ENCODE peak calls at places on chromosomes 5 and 9, in five cellular contexts. Q is K562, C is stomach, B is ovary, Z is lower leg skin. J is an unnamed sample.

GRCh38 chr9:91197232-91198181 is 164.2 kb downstream of the AUH start:
- DNase-seq in Q (peak; percentile 70), C (peak; percentile 86), B (peak; percentile 77), Z (peak; percentile 95), J (peak; percentile 74)

GRCh38 chr9:110427497-110428104 is 89.9 kb upstream of the TXNDC8 start:
- DNase-seq in Q (peak; percentile 33), C (peak; percentile 55), B (peak; percentile 26), Z (no peak), J (peak; percentile 10)

GRCh38 chr5:171311698-171312083 is 2.6 kb downstream of the TLX3 start:
- DNase-seq in Q (no peak), C (no peak), B (no peak), Z (no peak), J (no peak)

GRCh38 chr9:94872921-94873511 is 146.5 kb downstream of the AOPEP start:
- DNase-seq in Q (no peak), C (no peak), B (no peak), Z (no peak), J (no peak)

GRCh38 chr5:160504906-160505305 is 83.3 kb downstream of the PTTG1 start:
- DNase-seq in Q (no peak), C (no peak), B (no peak), Z (no peak), J (no peak)

GRCh38 chr5:173886157-173886556 is 2.0 kb upstream of the CPEB4 start:
- DNase-seq in Q (no peak), C (no peak), B (no peak), Z (no peak), J (no peak)

GRCh38 chr5:73155541-73156222 is 17.3 kb upstream of the TMEM174 start:
- DNase-seq in Q (no peak), C (no peak), B (no peak), Z (no peak), J (no peak)

GRCh38 chr9:138118601-138119071 is 241.1 kb downstream of the CACNA1B start:
- DNase-seq in Q (no peak), C (no peak), B (no peak), Z (no peak), J (no peak)

GRCh38 chr9:106613250-106613737 is 249.7 kb upstream of the ZNF462 start:
- DNase-seq in Q (no peak), C (peak; percentile 65), B (no peak), Z (no peak), J (no peak)

GRCh38 chr5:179803651-179804598 is 2.7 kb downstream of the MGAT4B start:
- DNase-seq in Q (peak; percentile 57), C (no peak), B (peak; percentile 39), Z (no peak), J (peak; percentile 37)

GRCh38 chr5:146904890-146905289 is 26.3 kb upstream of the PPP2R2B start:
- DNase-seq in Q (no peak), C (no peak), B (no peak), Z (no peak), J (no peak)

GRCh38 chr5:177133845-177134652 is 476 bp downstream of the NSD1 start:
- DNase-seq in Q (peak; percentile 71), C (peak; percentile 49), B (peak; percentile 52), Z (no peak), J (peak; percentile 59)

GRCh38 chr5:96067902-96068614 is 106.4 kb upstream of the ELL2 start:
- DNase-seq in Q (no peak), C (no peak), B (no peak), Z (no peak), J (no peak)

GRCh38 chr9:137582286-137582860 is 3.6 kb upstream of the DPH7 start:
- DNase-seq in Q (peak; percentile 30), C (peak; percentile 55), B (no peak), Z (no peak), J (no peak)

GRCh38 chr9:70563437-70564204 is 149.2 kb upstream of the KLF9 start:
- DNase-seq in Q (no peak), C (no peak), B (no peak), Z (no peak), J (no peak)

GRCh38 chr5:180080670-180081280 is 9.2 kb upstream of the RNF130 start:
- DNase-seq in Q (peak; percentile 18), C (no peak), B (no peak), Z (no peak), J (no peak)

GRCh38 chr5:10354048-10354872 is 765 bp downstream of the MARCHF6 start:
- DNase-seq in Q (peak; percentile 69), C (peak; percentile 49), B (peak; percentile 59), Z (no peak), J (peak; percentile 48)

GRCh38 chr5:141747152-141747640 is 65.2 kb upstream of the ARAP3 start:
- DNase-seq in Q (peak; percentile 25), C (peak; percentile 78), B (peak; percentile 47), Z (peak; percentile 25), J (peak; percentile 84)

GRCh38 chr9:124368692-124369091 is 46.5 kb downstream of the PSMB7 start:
- DNase-seq in Q (no peak), C (no peak), B (no peak), Z (no peak), J (no peak)

GRCh38 chr5:9196403-9197224 is 349.3 kb downstream of the SEMA5A start:
- DNase-seq in Q (peak; percentile 14), C (no peak), B (no peak), Z (no peak), J (no peak)

GRCh38 chr5:52859619-52860018 is 71.9 kb downstream of the ITGA1 start:
- DNase-seq in Q (no peak), C (no peak), B (no peak), Z (no peak), J (no peak)

GRCh38 chr9:16282216-16282615 is 588.3 kb downstream of the BNC2 start:
- DNase-seq in Q (no peak), C (no peak), B (no peak), Z (no peak), J (no peak)

GRCh38 chr5:34053133-34053532 is 10.1 kb upstream of the C1QTNF3 start:
- DNase-seq in Q (no peak), C (no peak), B (no peak), Z (no peak), J (no peak)

GRCh38 chr5:151252762-151253603 is at the start of gene GM2A:
- DNase-seq in Q (peak; percentile 99), C (peak; percentile 99), B (peak; percentile 99), Z (peak; percentile 99), J (peak; percentile 99)
- TF ChIP-seq POLR2A in Q (peak; percentile 27), C (no peak), B (peak; percentile 16), Z (no peak), J (peak; percentile 90)

GRCh38 chr9:92405770-92406169 is 1.4 kb upstream of the OGN start:
- DNase-seq in Q (peak; percentile 8), C (no peak), B (no peak), Z (no peak), J (no peak)
- TF ChIP-seq CTCF in Q (no peak), C (no peak), B (no peak), Z (no peak), J (no peak)

DNA sequence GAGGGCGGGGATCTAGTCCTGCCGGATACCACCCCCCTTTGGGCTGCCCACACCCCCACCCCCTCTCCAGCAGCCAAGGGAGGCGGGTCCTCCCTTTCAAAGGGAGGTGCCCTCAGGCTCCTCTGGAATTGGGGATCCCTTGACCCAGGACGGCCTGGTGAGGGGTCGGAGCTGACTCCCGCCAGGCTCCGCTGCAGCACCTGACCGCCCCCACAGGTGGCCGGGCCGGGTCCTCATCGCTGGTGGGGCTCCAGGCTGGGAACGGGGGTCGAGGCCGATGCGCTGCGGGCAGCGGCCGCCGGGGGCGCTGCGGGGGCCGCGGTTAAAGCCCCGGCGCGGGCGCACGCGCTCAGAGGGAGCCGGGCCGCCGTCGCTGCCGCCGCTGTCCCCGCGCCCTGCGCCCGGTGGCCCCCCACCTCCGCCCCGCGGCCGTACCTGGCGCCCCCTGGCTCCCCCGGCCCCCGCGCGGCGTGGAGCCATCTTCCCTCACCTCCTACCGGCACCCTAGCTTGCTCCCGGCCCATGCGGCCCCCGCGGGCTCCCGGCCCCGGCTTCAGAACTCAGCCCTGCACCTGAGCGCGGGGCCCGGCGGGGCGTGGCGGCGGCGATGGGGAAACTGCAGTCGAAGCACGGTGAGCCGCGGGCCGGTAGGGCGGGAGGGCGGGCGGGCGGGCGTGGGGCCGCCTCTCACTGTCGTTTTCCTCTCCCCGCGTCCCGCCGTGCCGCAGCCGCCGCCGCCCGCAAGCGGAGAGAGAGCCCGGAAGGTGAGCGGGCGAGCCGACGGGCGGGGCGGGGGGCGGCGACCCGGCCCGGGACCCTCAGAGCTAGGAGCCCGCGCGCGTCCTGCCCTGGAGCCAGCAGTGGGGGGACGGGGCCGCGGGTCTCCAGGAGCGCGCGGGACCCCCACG is at the start of gene NKD2:
- DNase-seq in Q (peak; percentile 85), C (peak; percentile 31), B (peak; percentile 19), Z (no peak), J (peak; percentile 38)
- TF ChIP-seq POLR2A in Q (no peak), C (no peak), B (no peak), Z (no peak), J (no peak)

GRCh38 chr5:82165740-82166530 is 112.2 kb downstream of the RPS23 start:
- DNase-seq in Q (peak; percentile 58), C (peak; percentile 65), B (peak; percentile 75), Z (peak; percentile 84), J (no peak)

GRCh38 chr5:82163459-82164108 is 114.6 kb downstream of the RPS23 start:
- DNase-seq in Q (no peak), C (no peak), B (no peak), Z (no peak), J (no peak)

GRCh38 chr5:82164109-82164956 is 113.8 kb downstream of the RPS23 start:
- DNase-seq in Q (no peak), C (no peak), B (no peak), Z (no peak), J (no peak)

GRCh38 chr5:82167372-82167771 is 110.8 kb downstream of the RPS23 start:
- DNase-seq in Q (no peak), C (no peak), B (no peak), Z (no peak), J (no peak)

GRCh38 chr5:82164957-82165698 is 113.0 kb downstream of the RPS23 start:
- DNase-seq in Q (no peak), C (no peak), B (peak; percentile 26), Z (no peak), J (no peak)
- TF ChIP-seq CTCF in Q (no peak), C (no peak), B (no peak), Z (no peak), J (no peak)

GRCh38 chr5:14208071-14209021 is 65.2 kb downstream of the TRIO start:
- DNase-seq in Q (no peak), C (no peak), B (no peak), Z (no peak), J (no peak)
- TF ChIP-seq POLR2A in Q (no peak), C (no peak), B (no peak), Z (no peak), J (no peak)

DNA sequence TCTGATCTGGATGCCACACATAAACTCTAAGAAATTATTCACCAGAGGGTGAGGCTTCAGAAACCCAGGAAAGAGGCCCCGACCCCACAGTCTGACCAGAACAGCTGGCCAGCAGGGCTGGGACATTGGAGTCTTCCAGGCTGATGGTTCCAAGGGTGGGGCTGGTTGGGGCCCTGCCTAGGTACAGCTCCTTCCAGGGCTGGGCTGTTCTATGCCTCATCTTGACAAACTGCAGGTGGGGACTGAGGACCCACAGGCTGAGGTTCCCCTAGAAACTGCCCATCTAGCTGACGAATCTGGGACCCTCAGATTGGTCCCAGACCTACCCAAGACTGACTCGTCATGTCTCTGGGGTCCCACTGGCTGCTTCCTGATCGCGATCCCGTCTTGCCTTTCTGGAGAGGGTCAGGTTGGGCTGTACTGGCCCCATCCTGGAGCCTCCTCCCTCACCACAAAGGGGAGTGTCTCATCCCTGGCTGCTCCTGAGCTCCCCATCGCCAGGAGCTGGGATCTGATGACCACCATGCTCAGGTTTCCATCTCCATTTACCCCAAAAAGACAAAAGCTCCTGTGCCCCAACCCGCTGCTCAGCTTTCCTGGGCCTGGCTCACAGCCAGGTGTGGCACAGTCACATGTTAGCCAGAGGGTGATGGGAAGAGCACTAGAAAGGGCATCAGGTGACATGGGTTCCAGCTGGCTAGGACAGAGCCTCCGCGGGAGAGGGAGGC is 47.2 kb upstream of the CDKN2AIPNL start:
- DNase-seq in Q (peak; percentile 10), C (no peak), B (no peak), Z (no peak), J (no peak)
- TF ChIP-seq CTCF in Q (no peak), C (no peak), B (no peak), Z (no peak), J (no peak)

J was measured in heart left ventricle.